ENCODE peak calls at places on chromosomes 2 and 18, in nine cellular contexts. P, B, A, G, C, E, U, V and T are unnamed samples.

GRCh38 chr18:13256444-13257305 is 38.1 kb downstream of the LDLRAD4 start:
- DNase-seq in G (no peak), C (no peak), P (no peak), E (no peak), V (no peak), U (no peak), B (no peak), A (no peak), T (no peak)

GRCh38 chr2:170155723-170156253 is 22.2 kb upstream of the MYO3B start:
- DNase-seq in C (no peak), E (peak), G (no peak), U (no peak), A (no peak), V (no peak), P (no peak), B (no peak), T (no peak)

GRCh38 chr18:48838921-48839818 is 111.6 kb downstream of the SMAD7 start:
- DNase-seq in U (peak), P (peak), G (no peak), A (no peak), E (peak), V (peak), B (peak), C (peak), T (no peak)

GRCh38 chr18:27094621-27095020 is 90.5 kb downstream of the CHST9 start:
- DNase-seq in V (no peak), A (no peak), B (no peak), P (peak), E (no peak), C (no peak), U (no peak), G (no peak), T (no peak)

GRCh38 chr2:42196403-42197267 is 27.5 kb downstream of the EML4 start:
- DNase-seq in P (peak), A (no peak), U (peak), C (peak), V (peak), E (peak), B (peak), G (peak), T (peak)

GRCh38 chr18:68916734-68917133 is 118.9 kb downstream of the CCDC102B start:
- DNase-seq in C (no peak), A (no peak), B (no peak), V (peak), U (no peak), G (no peak), P (peak), E (no peak), T (no peak)

GRCh38 chr2:73366060-73366459 is 19.6 kb upstream of the ALMS1 start:
- DNase-seq in P (no peak), E (no peak), A (no peak), G (no peak), U (no peak), V (no peak), B (no peak), C (no peak), T (no peak)

GRCh38 chr2:219309278-219309677 is at the start of gene PTPRN:
- DNase-seq in P (no peak), B (peak), E (peak), G (no peak), U (no peak), V (peak), A (no peak), C (no peak), T (no peak)

GRCh38 chr2:54665436-54665856 is 58.0 kb upstream of the EML6 start:
- DNase-seq in E (peak), C (no peak), U (peak), V (peak), G (no peak), P (no peak), A (no peak), B (peak), T (peak)

DNA sequence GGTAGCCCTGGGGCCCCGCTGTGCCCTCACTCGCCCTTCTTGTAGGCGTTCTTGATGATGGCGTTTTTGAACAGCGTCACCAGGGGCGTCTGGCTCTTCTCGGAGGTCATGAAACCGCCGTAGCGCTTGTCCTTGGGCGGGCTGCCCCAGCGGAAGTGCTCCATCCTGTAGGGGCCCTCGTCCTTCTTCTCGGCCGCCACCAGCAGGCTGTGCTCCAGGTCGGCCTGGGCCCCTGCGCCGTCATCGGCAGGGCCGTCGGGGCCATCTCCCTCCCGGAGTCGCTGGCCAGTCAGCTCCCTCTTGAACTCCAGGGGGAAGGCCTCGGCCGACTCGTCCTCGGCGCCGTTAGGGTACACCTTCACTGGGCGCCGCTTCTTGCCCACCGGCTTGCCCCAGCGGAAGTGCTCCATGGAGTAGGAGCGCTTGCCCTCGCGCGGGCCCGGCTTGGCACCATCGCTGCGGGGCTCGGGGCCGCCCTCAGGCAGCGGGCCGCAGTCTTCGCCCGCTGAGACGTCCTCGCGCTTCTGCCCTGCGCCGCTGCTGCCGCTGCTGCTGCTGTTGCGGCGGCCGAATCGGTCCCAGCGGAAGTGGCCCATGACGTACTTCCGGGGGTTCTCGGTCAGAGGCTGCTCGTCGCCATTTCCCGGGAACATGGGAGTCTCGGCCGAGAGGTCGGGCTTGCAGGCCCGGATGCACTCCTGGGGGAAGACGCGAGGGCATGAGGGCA is 7.2 kb downstream of the POMC start:
- DNase-seq in P (no peak), E (peak), G (peak), A (peak), B (peak), C (no peak), U (no peak), V (peak), T (peak)
- H3K4me3 ChIP-seq in P (peak), E (peak), G (peak), A (peak), B (no peak), C (no peak), U (no peak), V (peak), T (peak)

GRCh38 chr2:181684454-181685149 is 4.3 kb upstream of the NEUROD1 start:
- DNase-seq in U (no peak), V (no peak), C (no peak), B (no peak), P (no peak), G (no peak), E (no peak), A (no peak), T (no peak)
- H3K4me3 ChIP-seq in U (no peak), V (no peak), C (no peak), B (no peak), P (no peak), G (no peak), E (no peak), A (peak), T (no peak)

GRCh38 chr2:43874776-43875451 is 36.1 kb downstream of the ABCG8 start:
- DNase-seq in V (no peak), U (no peak), E (no peak), P (no peak), C (no peak), B (no peak), A (no peak), G (no peak), T (no peak)

GRCh38 chr2:43880952-43881351 is 42.2 kb downstream of the ABCG8 start:
- DNase-seq in V (no peak), A (no peak), E (no peak), C (no peak), B (no peak), U (no peak), G (no peak), P (no peak), T (no peak)

GRCh38 chr2:43879261-43879660 is 40.5 kb downstream of the ABCG8 start:
- DNase-seq in U (no peak), P (no peak), G (no peak), V (peak), B (no peak), E (peak), A (no peak), C (no peak), T (no peak)

GRCh38 chr2:43880471-43880870 is 41.7 kb downstream of the ABCG8 start:
- DNase-seq in G (no peak), B (no peak), C (no peak), U (no peak), A (no peak), V (no peak), E (no peak), P (no peak), T (peak)

GRCh38 chr2:43877782-43878464 is 39.2 kb downstream of the ABCG8 start:
- DNase-seq in V (peak), G (peak), U (peak), A (peak), C (no peak), E (peak), P (no peak), B (peak), T (peak)
- H3K4me3 ChIP-seq in V (no peak), G (no peak), U (no peak), A (no peak), C (no peak), E (no peak), P (no peak), B (no peak), T (no peak)

GRCh38 chr18:58254873-58255511 is 211.0 kb downstream of the NEDD4L start:
- DNase-seq in V (no peak), A (peak), G (peak), P (peak), E (no peak), C (no peak), U (no peak), B (peak), T (no peak)
- H3K4me3 ChIP-seq in V (no peak), A (peak), G (peak), P (no peak), E (no peak), C (no peak), U (no peak), B (no peak), T (no peak)

DNA sequence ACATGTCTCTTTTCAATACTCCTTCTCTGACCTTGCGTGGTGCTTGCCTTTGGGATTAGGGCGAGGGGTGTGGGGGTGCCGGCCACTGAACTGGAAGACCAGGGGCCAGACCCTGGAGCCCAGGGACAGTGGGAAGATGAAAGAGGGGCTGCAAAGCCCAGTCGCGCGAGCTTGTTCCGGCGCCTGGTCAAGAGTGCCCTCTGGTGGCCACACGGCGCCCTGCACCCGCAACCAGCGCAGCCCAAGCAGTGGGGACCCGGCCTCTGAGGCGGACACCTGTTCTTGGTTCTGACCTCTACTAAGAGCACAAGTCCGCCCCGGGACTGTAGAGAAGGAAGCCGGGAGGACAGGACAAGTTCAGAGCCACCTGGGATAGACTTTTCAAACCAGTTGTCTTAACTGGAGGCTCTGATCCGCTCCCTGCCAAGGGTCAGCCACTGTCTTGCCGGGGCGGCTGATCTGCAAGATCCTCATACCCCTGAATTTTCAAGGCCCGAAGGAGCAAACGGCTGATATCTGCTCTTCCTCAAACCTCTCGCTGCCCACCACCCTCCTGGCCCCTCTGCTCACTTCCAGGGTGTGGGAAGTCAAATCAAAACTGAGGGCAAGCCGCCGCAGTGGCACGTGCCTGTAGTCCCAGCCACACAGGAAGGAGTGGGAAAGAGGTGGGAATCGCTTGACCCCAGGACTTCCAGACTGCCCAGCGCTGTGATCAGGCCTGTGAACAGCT is 14.9 kb upstream of the MSH6 start:
- DNase-seq in E (peak), B (peak), U (no peak), V (peak), G (peak), P (no peak), C (peak), A (peak), T (peak)
- H3K4me3 ChIP-seq in E (peak), B (no peak), U (no peak), V (no peak), G (no peak), P (no peak), C (no peak), A (no peak), T (no peak)

GRCh38 chr2:24512404-24512803 is 21.4 kb downstream of the NCOA1 start:
- DNase-seq in U (no peak), P (no peak), E (peak), B (peak), C (no peak), A (no peak), G (no peak), V (no peak), T (no peak)
- H3K4me3 ChIP-seq in U (no peak), P (no peak), E (no peak), B (no peak), C (no peak), A (peak), G (no peak), V (no peak), T (no peak)

DNA sequence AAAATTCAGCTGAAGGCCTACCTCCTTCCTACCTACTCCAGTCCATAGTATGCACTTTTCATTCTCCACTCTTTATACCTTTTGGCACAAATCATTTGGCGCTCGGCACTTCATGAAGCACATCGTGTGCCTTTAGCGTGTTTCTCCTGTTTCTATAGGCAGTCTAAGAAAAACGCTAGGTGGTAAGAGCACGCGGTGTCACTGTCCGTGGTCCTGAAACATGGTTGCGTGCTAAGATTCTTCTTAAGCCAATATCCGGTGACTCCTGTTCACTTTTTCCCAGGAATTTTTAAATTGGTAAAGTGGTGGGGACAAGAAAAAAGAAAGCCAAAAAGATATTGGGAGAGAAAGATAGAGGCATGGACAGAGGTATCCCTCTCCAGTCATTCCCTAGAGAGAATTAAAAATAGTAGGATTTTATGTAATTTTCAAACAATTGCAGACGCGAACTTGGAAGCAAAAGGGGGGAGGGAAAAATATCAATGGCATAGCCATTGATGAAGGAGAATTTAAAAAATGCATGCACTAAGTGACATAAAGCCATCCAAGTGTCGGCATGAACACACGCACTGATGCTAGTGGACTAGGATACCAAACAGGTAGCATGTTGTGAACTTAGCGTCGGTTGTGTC is 1.4 kb upstream of the CTNNA2 start:
- DNase-seq in A (no peak), U (peak), C (peak), V (peak), P (peak), E (peak), B (peak), G (no peak), T (peak)
- H3K4me3 ChIP-seq in A (no peak), U (no peak), C (no peak), V (no peak), P (no peak), E (no peak), B (no peak), G (no peak), T (no peak)

DNA sequence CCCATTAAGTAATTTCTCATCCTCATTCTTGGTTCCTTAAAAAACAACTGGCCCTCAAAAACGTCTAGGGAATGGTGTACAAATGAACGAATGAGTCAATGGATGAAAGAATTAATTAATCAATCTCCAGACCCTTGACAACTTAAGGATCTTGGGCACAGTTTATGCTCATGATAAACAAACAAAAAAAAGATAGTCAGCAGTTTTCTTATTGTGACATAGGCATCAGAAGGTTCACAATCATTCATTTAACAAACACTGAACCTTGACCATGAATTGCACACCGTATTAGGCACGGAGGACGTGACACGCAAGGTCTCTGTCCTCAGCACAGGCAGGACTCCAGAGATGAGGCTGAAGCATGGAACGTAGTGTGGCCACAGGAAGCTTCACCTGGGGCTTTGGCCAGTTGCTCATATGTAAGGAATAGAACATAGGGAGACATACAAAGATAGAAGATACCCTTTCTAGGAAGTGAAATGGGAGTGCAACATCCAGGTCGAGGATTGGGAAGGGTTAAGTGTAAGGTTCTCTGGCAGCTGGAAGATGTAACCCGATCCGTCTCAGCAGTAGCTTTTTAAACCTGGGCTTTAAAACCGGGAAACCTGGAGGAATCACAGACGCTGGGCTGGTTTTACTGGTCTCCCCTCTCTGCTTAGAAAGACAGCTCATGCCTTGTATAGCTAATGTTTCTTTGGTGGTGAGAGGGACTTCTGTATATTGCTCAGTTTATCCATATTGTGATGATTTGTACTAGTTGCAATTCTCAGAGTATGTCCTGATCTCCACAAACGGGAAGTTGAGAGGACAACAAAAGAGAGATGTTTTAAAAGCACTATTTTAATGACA is 8.9 kb upstream of the LTBP1 start:
- DNase-seq in P (no peak), U (no peak), V (peak), E (peak), G (no peak), B (peak), A (no peak), C (no peak), T (no peak)
- H3K4me3 ChIP-seq in P (no peak), U (no peak), V (no peak), E (no peak), G (no peak), B (no peak), A (no peak), C (no peak), T (no peak)